ENCODE peak calls at places on chromosomes 6 and 20, in five cellular contexts. One of them, this sample, is unnamed.

GRCh38 chr6:38432479-38432878 is 207.2 kb downstream of the BTBD9 start:
- DNase-seq in endothelial cell of umbilical vein: peak; percentile 17
- DNase-seq in K562: no peak
- DNase-seq in H9: no peak
- DNase-seq in ascending aorta: no peak
- DNase-seq in this sample: no peak

GRCh38 chr6:43705996-43706395 is 18.4 kb upstream of the MRPS18A start:
- DNase-seq in endothelial cell of umbilical vein: peak; percentile 37
- DNase-seq in K562: no peak
- DNase-seq in H9: no peak
- DNase-seq in ascending aorta: no peak
- DNase-seq in this sample: no peak

GRCh38 chr6:118565317-118565960 is 17.3 kb downstream of the PLN start:
- DNase-seq in endothelial cell of umbilical vein: no peak
- DNase-seq in K562: peak; percentile 19
- DNase-seq in H9: no peak
- DNase-seq in ascending aorta: no peak
- DNase-seq in this sample: peak; percentile 34

GRCh38 chr20:47503685-47504084 is 2.0 kb downstream of the NCOA3 start:
- DNase-seq in endothelial cell of umbilical vein: peak; percentile 19
- DNase-seq in K562: no peak
- DNase-seq in H9: no peak
- DNase-seq in ascending aorta: no peak
- DNase-seq in this sample: no peak

GRCh38 chr20:49399329-49399728 is 83.1 kb downstream of the KCNB1 start:
- DNase-seq in endothelial cell of umbilical vein: no peak
- DNase-seq in K562: no peak
- DNase-seq in H9: no peak
- DNase-seq in ascending aorta: no peak
- DNase-seq in this sample: no peak

GRCh38 chr6:34722451-34722850 is 25.9 kb upstream of the ILRUN start:
- DNase-seq in endothelial cell of umbilical vein: no peak
- DNase-seq in K562: no peak
- DNase-seq in H9: no peak
- DNase-seq in ascending aorta: no peak
- DNase-seq in this sample: no peak

GRCh38 chr6:43737272-43738081 is 32.5 kb upstream of the VEGFA start:
- DNase-seq in endothelial cell of umbilical vein: no peak
- DNase-seq in K562: no peak
- DNase-seq in H9: peak; percentile 30
- DNase-seq in ascending aorta: no peak
- DNase-seq in this sample: no peak

GRCh38 chr6:27651371-27651732 is 178.4 kb upstream of the ZNF184 start:
- DNase-seq in endothelial cell of umbilical vein: no peak
- DNase-seq in K562: peak; percentile 57
- DNase-seq in H9: peak; percentile 68
- DNase-seq in ascending aorta: no peak
- DNase-seq in this sample: peak; percentile 47

GRCh38 chr20:47778398-47779354 is 6.6 kb downstream of the SULF2 start:
- DNase-seq in endothelial cell of umbilical vein: no peak
- DNase-seq in K562: no peak
- DNase-seq in H9: no peak
- DNase-seq in ascending aorta: no peak
- DNase-seq in this sample: no peak

GRCh38 chr6:36487698-36488097 is 44.9 kb downstream of the KCTD20 start:
- DNase-seq in endothelial cell of umbilical vein: no peak
- DNase-seq in K562: no peak
- DNase-seq in H9: no peak
- DNase-seq in ascending aorta: no peak
- DNase-seq in this sample: no peak

DNA sequence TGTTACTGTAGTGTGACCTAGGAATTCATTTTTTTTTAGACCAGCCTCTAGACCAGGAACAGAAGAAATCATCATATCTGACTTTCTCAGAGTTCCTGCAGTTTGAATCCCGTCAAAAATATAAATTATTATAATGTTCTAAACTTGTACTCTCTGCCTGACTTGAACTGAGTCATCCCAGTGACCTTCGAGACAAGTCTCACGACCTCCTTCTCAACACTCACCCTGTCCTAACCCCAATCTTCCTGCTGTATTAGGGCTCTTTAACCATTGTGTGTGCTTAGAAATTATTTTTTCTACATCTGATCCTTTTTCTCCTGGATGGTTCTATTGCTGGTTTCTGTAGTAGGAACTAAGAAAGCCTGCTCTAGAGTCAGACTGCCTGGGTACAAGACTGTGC is 21.5 kb downstream of the ADGRF5 start:
- DNase-seq in endothelial cell of umbilical vein: no peak
- DNase-seq in K562: no peak
- DNase-seq in H9: no peak
- DNase-seq in ascending aorta: no peak
- DNase-seq in this sample: no peak
- H3K4me1 ChIP-seq in endothelial cell of umbilical vein: peaks cover 35% of the 10 kb centered on the region
- H3K4me1 ChIP-seq in K562: no peaks in the 10 kb centered on the region
- H3K4me1 ChIP-seq in H9: no peaks in the 10 kb centered on the region
- H3K4me1 ChIP-seq in ascending aorta: no peaks in the 10 kb centered on the region
- H3K4me1 ChIP-seq in this sample: no peaks in the 10 kb centered on the region

DNA sequence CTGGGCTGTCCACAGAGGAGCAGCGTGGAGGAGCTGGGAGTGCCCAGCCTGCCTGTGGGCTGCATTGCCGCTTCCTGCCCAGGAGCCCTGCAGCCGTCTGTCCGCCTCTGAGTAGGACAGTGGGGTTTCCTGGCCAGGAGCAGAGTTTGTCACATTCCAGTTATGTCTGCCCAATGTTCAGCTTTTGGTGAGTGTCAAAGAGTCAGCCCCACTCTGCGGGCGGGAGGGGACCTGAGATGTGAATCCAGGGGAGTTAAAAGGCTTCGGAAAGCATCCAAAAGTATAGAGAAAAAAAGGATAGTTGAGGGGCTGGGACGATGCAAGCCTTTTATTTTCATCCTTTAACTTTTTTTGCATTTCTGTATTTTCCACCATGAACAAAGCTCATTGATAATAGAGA is 7.2 kb upstream of the GATA5 start:
- DNase-seq in endothelial cell of umbilical vein: no peak
- DNase-seq in K562: no peak
- DNase-seq in H9: no peak
- DNase-seq in ascending aorta: no peak
- DNase-seq in this sample: no peak
- H3K27me3 ChIP-seq in endothelial cell of umbilical vein: peaks cover 28% of the 10 kb centered on the region
- H3K27me3 ChIP-seq in K562: no peaks in the 10 kb centered on the region
- H3K27me3 ChIP-seq in H9: peaks cover 44% of the 10 kb centered on the region
- H3K27me3 ChIP-seq in ascending aorta: peaks cover 8% of the 10 kb centered on the region
- H3K27me3 ChIP-seq in this sample: peaks cover 53% of the 10 kb centered on the region

GRCh38 chr6:26328265-26328844 is 36.6 kb upstream of the BTN3A2 start:
- DNase-seq in endothelial cell of umbilical vein: no peak
- DNase-seq in K562: no peak
- DNase-seq in H9: no peak
- DNase-seq in ascending aorta: no peak
- DNase-seq in this sample: peak; percentile 39
- H3K4me1 ChIP-seq in endothelial cell of umbilical vein: peaks cover 23% of the 10 kb centered on the region
- H3K4me1 ChIP-seq in K562: peaks cover 22% of the 10 kb centered on the region
- H3K4me1 ChIP-seq in H9: no peaks in the 10 kb centered on the region
- H3K4me1 ChIP-seq in ascending aorta: no peaks in the 10 kb centered on the region
- H3K4me1 ChIP-seq in this sample: peaks cover 17% of the 10 kb centered on the region

GRCh38 chr6:87436435-87436834 is 28.7 kb downstream of the CFAP206 start:
- DNase-seq in endothelial cell of umbilical vein: peak; percentile 73
- DNase-seq in K562: peak; percentile 59
- DNase-seq in H9: peak; percentile 77
- DNase-seq in ascending aorta: no peak
- DNase-seq in this sample: peak; percentile 82
- H3K27me3 ChIP-seq in endothelial cell of umbilical vein: no peaks in the 10 kb centered on the region
- H3K27me3 ChIP-seq in K562: peaks cover 1% of the 10 kb centered on the region
- H3K27me3 ChIP-seq in H9: no peaks in the 10 kb centered on the region
- H3K27me3 ChIP-seq in ascending aorta: no peaks in the 10 kb centered on the region
- H3K27me3 ChIP-seq in this sample: peaks cover 19% of the 10 kb centered on the region

GRCh38 chr20:41176711-41177552 is 39.6 kb downstream of the PLCG1 start:
- DNase-seq in endothelial cell of umbilical vein: no peak
- DNase-seq in K562: no peak
- DNase-seq in H9: peak; percentile 21
- DNase-seq in ascending aorta: no peak
- DNase-seq in this sample: peak; percentile 5
- H3K4me1 ChIP-seq in endothelial cell of umbilical vein: peaks cover 7% of the 10 kb centered on the region
- H3K4me1 ChIP-seq in K562: no peaks in the 10 kb centered on the region
- H3K4me1 ChIP-seq in H9: peaks cover 3% of the 10 kb centered on the region
- H3K4me1 ChIP-seq in ascending aorta: peaks cover 65% of the 10 kb centered on the region
- H3K4me1 ChIP-seq in this sample: peaks cover 8% of the 10 kb centered on the region

GRCh38 chr6:143098054-143098673 is 37.5 kb downstream of the AIG1 start:
- DNase-seq in endothelial cell of umbilical vein: peak; percentile 48
- DNase-seq in K562: no peak
- DNase-seq in H9: no peak
- DNase-seq in ascending aorta: no peak
- DNase-seq in this sample: no peak
- H3K27me3 ChIP-seq in endothelial cell of umbilical vein: no peaks in the 10 kb centered on the region
- H3K27me3 ChIP-seq in K562: no peaks in the 10 kb centered on the region
- H3K27me3 ChIP-seq in H9: no peaks in the 10 kb centered on the region
- H3K27me3 ChIP-seq in ascending aorta: no peaks in the 10 kb centered on the region
- H3K27me3 ChIP-seq in this sample: no peaks in the 10 kb centered on the region

DNA sequence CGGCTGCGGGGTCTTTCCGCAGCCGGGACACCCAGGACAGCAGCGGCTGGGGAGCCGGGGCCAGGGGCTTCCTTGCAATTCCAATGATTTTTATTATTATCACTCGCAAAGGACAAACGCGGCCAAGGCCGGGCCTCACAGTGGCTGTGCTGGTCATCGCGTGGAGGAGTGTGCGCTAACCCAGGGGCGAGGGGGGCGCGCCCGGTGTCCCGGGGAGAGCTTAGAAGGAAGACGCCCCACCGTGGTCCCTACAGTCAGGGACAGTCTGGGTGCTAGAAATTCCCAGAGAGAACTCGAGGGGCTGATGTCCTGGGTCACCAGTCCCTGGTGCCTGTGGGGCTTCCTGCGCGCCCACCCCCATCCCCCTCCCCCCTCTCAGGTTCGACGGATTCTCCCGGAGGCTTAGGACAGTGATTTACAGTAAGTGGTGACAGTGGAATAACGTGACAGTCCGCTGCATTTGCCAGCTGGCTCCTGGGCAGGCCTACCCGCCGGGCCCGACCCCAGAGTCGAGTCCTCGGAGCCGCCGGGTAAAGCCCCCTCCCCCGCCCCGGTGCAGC is 9.5 kb downstream of the FOXC1 start:
- DNase-seq in endothelial cell of umbilical vein: peak; percentile 37
- DNase-seq in K562: no peak
- DNase-seq in H9: no peak
- DNase-seq in ascending aorta: no peak
- DNase-seq in this sample: no peak
- H3K4me1 ChIP-seq in endothelial cell of umbilical vein: peaks cover 45% of the 10 kb centered on the region
- H3K4me1 ChIP-seq in K562: no peaks in the 10 kb centered on the region
- H3K4me1 ChIP-seq in H9: no peaks in the 10 kb centered on the region
- H3K4me1 ChIP-seq in ascending aorta: peaks cover 22% of the 10 kb centered on the region
- H3K4me1 ChIP-seq in this sample: no peaks in the 10 kb centered on the region

GRCh38 chr6:28776269-28777146 is 147.3 kb downstream of the TRIM27 start:
- DNase-seq in endothelial cell of umbilical vein: no peak
- DNase-seq in K562: peak; percentile 30
- DNase-seq in H9: peak; percentile 79
- DNase-seq in ascending aorta: no peak
- DNase-seq in this sample: peak; percentile 80

GRCh38 chr6:28775052-28775376 is 148.8 kb downstream of the TRIM27 start:
- DNase-seq in endothelial cell of umbilical vein: no peak
- DNase-seq in K562: no peak
- DNase-seq in H9: no peak
- DNase-seq in ascending aorta: no peak
- DNase-seq in this sample: no peak

GRCh38 chr6:28772480-28773381 is 151.1 kb downstream of the TRIM27 start:
- DNase-seq in endothelial cell of umbilical vein: no peak
- DNase-seq in K562: peak; percentile 70
- DNase-seq in H9: peak; percentile 45
- DNase-seq in ascending aorta: no peak
- DNase-seq in this sample: no peak

GRCh38 chr6:28775405-28776129 is 148.2 kb downstream of the TRIM27 start:
- DNase-seq in endothelial cell of umbilical vein: no peak
- DNase-seq in K562: no peak
- DNase-seq in H9: peak; percentile 54
- DNase-seq in ascending aorta: no peak
- DNase-seq in this sample: no peak

DNA sequence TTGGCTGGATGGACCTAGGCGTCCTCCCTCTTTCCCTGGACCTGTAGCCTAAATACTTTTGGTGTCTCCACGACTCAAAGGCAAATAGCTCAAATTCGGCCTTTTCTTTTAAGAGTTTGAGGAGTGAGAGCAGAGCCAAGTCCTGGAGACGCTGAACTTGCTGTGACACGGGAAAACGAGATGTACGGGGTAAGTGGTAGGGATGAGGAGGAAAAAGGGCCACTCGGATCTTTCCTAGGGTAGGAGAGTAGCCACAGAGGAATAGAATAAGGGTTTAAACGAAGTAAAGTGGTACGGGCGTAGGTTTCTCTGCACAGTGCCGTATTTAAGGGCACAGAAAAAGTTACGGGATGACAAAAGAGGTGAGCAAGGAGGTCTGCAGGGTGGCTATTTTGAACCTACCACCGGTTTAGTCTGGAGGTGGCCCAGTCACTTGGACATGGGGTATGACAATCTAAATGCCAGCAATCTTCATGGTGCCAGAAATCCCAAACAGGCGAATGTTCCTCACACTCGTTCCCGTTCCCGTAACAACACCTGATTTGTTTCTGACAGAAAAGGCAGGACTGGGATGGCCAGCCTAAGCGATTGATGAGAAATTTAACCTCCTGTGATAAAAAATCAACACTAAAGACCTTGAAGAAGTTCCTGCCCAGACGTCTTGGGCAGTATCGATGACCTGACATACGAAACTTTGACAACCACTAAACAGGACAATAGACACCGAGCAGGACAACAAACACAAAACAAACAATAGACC is 149.3 kb downstream of the TRIM27 start:
- DNase-seq in endothelial cell of umbilical vein: no peak
- DNase-seq in K562: no peak
- DNase-seq in H9: no peak
- DNase-seq in ascending aorta: no peak
- DNase-seq in this sample: no peak
- H3K27me3 ChIP-seq in endothelial cell of umbilical vein: peaks cover 83% of the 10 kb centered on the region
- H3K27me3 ChIP-seq in K562: no peaks in the 10 kb centered on the region
- H3K27me3 ChIP-seq in H9: peaks cover 77% of the 10 kb centered on the region
- H3K27me3 ChIP-seq in ascending aorta: peaks cover 8% of the 10 kb centered on the region
- H3K27me3 ChIP-seq in this sample: peaks cover 10% of the 10 kb centered on the region

GRCh38 chr20:41573955-41574354 is 44.2 kb downstream of the CHD6 start:
- DNase-seq in endothelial cell of umbilical vein: no peak
- DNase-seq in K562: no peak
- DNase-seq in H9: no peak
- DNase-seq in ascending aorta: no peak
- DNase-seq in this sample: no peak

GRCh38 chr20:41567615-41568014 is 50.6 kb downstream of the CHD6 start:
- DNase-seq in endothelial cell of umbilical vein: no peak
- DNase-seq in K562: no peak
- DNase-seq in H9: no peak
- DNase-seq in ascending aorta: no peak
- DNase-seq in this sample: no peak

GRCh38 chr20:41571006-41571405 is 47.2 kb downstream of the CHD6 start:
- DNase-seq in endothelial cell of umbilical vein: no peak
- DNase-seq in K562: no peak
- DNase-seq in H9: no peak
- DNase-seq in ascending aorta: no peak
- DNase-seq in this sample: no peak

GRCh38 chr20:41572010-41572572 is 46.1 kb downstream of the CHD6 start:
- DNase-seq in endothelial cell of umbilical vein: no peak
- DNase-seq in K562: no peak
- DNase-seq in H9: no peak
- DNase-seq in ascending aorta: no peak
- DNase-seq in this sample: no peak

DNA sequence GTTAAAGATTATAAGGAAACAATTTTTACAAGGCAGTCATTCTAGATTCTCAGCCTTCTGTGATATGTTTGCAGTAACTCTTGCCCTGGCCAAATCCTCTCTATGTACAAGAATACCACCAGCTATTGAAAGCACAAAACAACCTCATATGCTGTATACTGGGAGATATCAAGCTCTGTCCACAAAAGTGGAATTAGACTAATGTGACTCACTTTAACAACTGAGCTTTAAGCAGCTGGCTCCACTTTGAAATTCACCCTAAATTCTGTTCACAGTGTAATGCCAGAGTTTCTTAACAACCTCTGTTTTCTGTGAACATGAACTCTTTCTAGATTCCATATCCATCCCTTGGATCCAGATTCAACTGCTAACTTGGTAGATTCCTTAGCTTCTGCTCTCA is 47.6 kb downstream of the CHD6 start:
- DNase-seq in endothelial cell of umbilical vein: no peak
- DNase-seq in K562: no peak
- DNase-seq in H9: no peak
- DNase-seq in ascending aorta: no peak
- DNase-seq in this sample: no peak
- H3K4me1 ChIP-seq in endothelial cell of umbilical vein: peaks cover 14% of the 10 kb centered on the region
- H3K4me1 ChIP-seq in K562: peaks cover 24% of the 10 kb centered on the region
- H3K4me1 ChIP-seq in H9: peaks cover 5% of the 10 kb centered on the region
- H3K4me1 ChIP-seq in ascending aorta: peaks cover 22% of the 10 kb centered on the region
- H3K4me1 ChIP-seq in this sample: no peaks in the 10 kb centered on the region

This sample was measured in HAP-1.